ENCODE peak calls at places on chromosomes 5 and 9, in four cellular contexts. Z is EH, N is GM18507, C is cardiac muscle cell. A is an unnamed sample.

GRCh38 chr5:140114341-140115185 is 654 bp downstream of the PURA start:
- DNase-seq in Z (peak), N (no peak), C (peak), A (no peak)

GRCh38 chr9:19788614-19789271 is at the start of gene SLC24A2:
- DNase-seq in Z (no peak), N (no peak), C (peak), A (no peak)

GRCh38 chr9:5845147-5845531 is 12.2 kb upstream of the ERMP1 start:
- DNase-seq in Z (no peak), N (no peak), C (no peak), A (no peak)

GRCh38 chr9:23781111-23781510 is 44.9 kb downstream of the ELAVL2 start:
- DNase-seq in Z (no peak), N (no peak), C (no peak), A (no peak)

GRCh38 chr5:119862654-119863053 is 233.3 kb downstream of the FAM170A start:
- DNase-seq in Z (no peak), N (no peak), C (no peak), A (no peak)

GRCh38 chr5:54889826-54890225 is 95.6 kb downstream of the ESM1 start:
- DNase-seq in Z (peak), N (no peak), C (peak), A (no peak)

GRCh38 chr5:38467353-38468040 is 88.9 kb downstream of the LIFR start:
- DNase-seq in Z (peak), N (no peak), C (no peak), A (no peak)

GRCh38 chr5:149455889-149456409 is 76.9 kb upstream of the IL17B start:
- DNase-seq in Z (peak), N (no peak), C (no peak), A (no peak)

GRCh38 chr5:76874088-76874581 is 24.3 kb downstream of the S100Z start:
- DNase-seq in Z (no peak), N (no peak), C (peak), A (peak)

A was measured in GM12864.